ENCODE peak calls at places on chromosomes 4 and X, in nine cellular contexts. D is CD8-positive, alpha-beta T cell; C is HCT116; L is nephron progenitor cell; I is OCI-LY7; T is fibroblast of lung; K is cardiac fibroblast; J is breast epithelium; O is heart right ventricle. A is an unnamed sample.
A peak's percentile ranks its signal among the peaks of the same experiment; 100 is the strongest.

GRCh38 chrX:78092296-78092695 is 11.8 kb upstream of the PGK1 start:
- DNase-seq in D (peak; percentile 14), C (peak; percentile 54), L (peak; percentile 12), I (peak; percentile 7), T (peak; percentile 52), K (peak; percentile 69), J (no peak), O (no peak), A (no peak)

GRCh38 chrX:16119353-16120220 is 3.8 kb upstream of the GRPR start:
- DNase-seq in D (no peak), C (no peak), L (no peak), I (peak; percentile 86), T (no peak), K (no peak), J (no peak), O (no peak), A (no peak)

GRCh38 chrX:16002185-16002584 is 121.2 kb upstream of the GRPR start:
- DNase-seq in D (no peak), C (no peak), L (no peak), I (no peak), T (peak; percentile 20), K (peak; percentile 11), J (no peak), O (no peak), A (no peak)

GRCh38 chrX:33041141-33041540 is 170.2 kb downstream of the DMD start:
- DNase-seq in D (no peak), C (no peak), L (no peak), I (no peak), T (no peak), K (no peak), J (no peak), O (no peak), A (no peak)

GRCh38 chrX:135632353-135632752 is 81.1 kb upstream of the CT45A1 start:
- DNase-seq in D (no peak), C (no peak), L (no peak), I (peak; percentile 2), T (no peak), K (peak; percentile 5), J (no peak), O (no peak), A (no peak)

GRCh38 chr4:183014361-183015084 is 84.5 kb upstream of the WWC2 start:
- DNase-seq in D (no peak), C (no peak), L (no peak), I (no peak), T (no peak), K (peak; percentile 19), J (no peak), O (peak; percentile 13), A (no peak)

GRCh38 chr4:83850435-83850834 is 314.5 kb downstream of the GPAT3 start:
- DNase-seq in D (no peak), C (no peak), L (no peak), I (no peak), T (peak; percentile 83), K (no peak), J (no peak), O (no peak), A (no peak)

GRCh38 chrX:39222361-39223113 is 421.3 kb downstream of the MID1IP1 start:
- DNase-seq in D (no peak), C (no peak), L (no peak), I (no peak), T (no peak), K (no peak), J (no peak), O (no peak), A (no peak)

GRCh38 chr4:159946983-159947645 is 844.2 kb downstream of the RAPGEF2 start:
- DNase-seq in D (no peak), C (peak; percentile 70), L (no peak), I (peak; percentile 52), T (peak; percentile 62), K (peak; percentile 73), J (no peak), O (no peak), A (no peak)

GRCh38 chr4:141016117-141016798 is 117.0 kb downstream of the RNF150 start:
- DNase-seq in D (no peak), C (no peak), L (no peak), I (no peak), T (no peak), K (no peak), J (no peak), O (no peak), A (no peak)

GRCh38 chr4:78936989-78937388 is 2.2 kb downstream of the PAQR3 start:
- DNase-seq in D (no peak), C (no peak), L (no peak), I (no peak), T (no peak), K (no peak), J (no peak), O (no peak), A (no peak)

GRCh38 chrX:123590842-123591491 is 141.9 kb downstream of the THOC2 start:
- DNase-seq in D (no peak), C (no peak), L (no peak), I (no peak), T (peak; percentile 59), K (peak; percentile 25), J (no peak), O (no peak), A (no peak)

GRCh38 chr4:74283614-74284013 is 24.7 kb upstream of the EPGN start:
- DNase-seq in D (no peak), C (peak; percentile 61), L (no peak), I (no peak), T (peak; percentile 87), K (peak; percentile 42), J (no peak), O (no peak), A (peak; percentile 22)

GRCh38 chr4:126734465-126734864 is 898.3 kb upstream of the INTU start:
- DNase-seq in D (no peak), C (no peak), L (no peak), I (no peak), T (no peak), K (no peak), J (no peak), O (no peak), A (no peak)

GRCh38 chrX:153400146-153401132 is 711 bp downstream of the PNMA6E start:
- DNase-seq in D (peak; percentile 58), C (peak; percentile 35), L (peak; percentile 62), I (peak; percentile 63), T (no peak), K (no peak), J (no peak), O (peak; percentile 53), A (no peak)

GRCh38 chr4:154041595-154042086 is 252.8 kb upstream of the SFRP2 start:
- DNase-seq in D (no peak), C (no peak), L (no peak), I (no peak), T (no peak), K (no peak), J (no peak), O (no peak), A (no peak)

GRCh38 chr4:70721747-70722146 is at the start of gene RUFY3:
- DNase-seq in D (no peak), C (no peak), L (no peak), I (no peak), T (peak; percentile 97), K (peak; percentile 96), J (no peak), O (no peak), A (peak; percentile 88)

DNA sequence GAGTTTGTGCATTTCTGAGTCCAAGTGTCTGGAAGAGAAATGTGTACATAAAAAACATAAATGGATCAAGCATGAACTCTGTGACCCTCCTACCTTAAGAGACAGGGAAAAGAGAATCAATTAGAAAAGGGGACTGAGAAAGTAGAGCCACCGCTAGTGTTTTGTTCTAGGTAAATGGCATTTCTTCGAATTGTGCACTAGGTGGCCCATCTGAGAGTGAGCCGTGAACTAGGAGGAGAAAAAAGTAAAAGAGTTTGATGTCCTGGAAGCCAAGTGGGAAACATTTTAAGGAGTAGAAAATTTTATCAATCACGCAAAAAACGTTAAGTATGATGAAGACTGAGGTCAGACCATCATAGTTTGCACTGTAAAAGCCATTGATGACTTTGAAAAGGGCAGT is 55.1 kb downstream of the NAF1 start:
- DNase-seq in D (no peak), C (no peak), L (no peak), I (no peak), T (peak; percentile 3), K (peak; percentile 24), J (no peak), O (no peak), A (no peak)
- TF ChIP-seq CTCF in D (no peak), C (peak; percentile 38), L (peak; percentile 31), I (peak; percentile 51), T (peak; percentile 27), K (peak; percentile 31), J (no peak), O (no peak), A (no peak)

GRCh38 chr4:21948347-21949072 is at the start of gene KCNIP4:
- DNase-seq in D (peak; percentile 4), C (no peak), L (peak; percentile 77), I (no peak), T (peak; percentile 46), K (peak; percentile 6), J (no peak), O (no peak), A (no peak)
- TF ChIP-seq CTCF in D (no peak), C (no peak), L (no peak), I (no peak), T (no peak), K (no peak), J (no peak), O (no peak), A (no peak)

GRCh38 chr4:124230268-124230667 is 482.3 kb downstream of the ANKRD50 start:
- DNase-seq in D (no peak), C (no peak), L (no peak), I (no peak), T (no peak), K (no peak), J (no peak), O (no peak), A (no peak)

DNA sequence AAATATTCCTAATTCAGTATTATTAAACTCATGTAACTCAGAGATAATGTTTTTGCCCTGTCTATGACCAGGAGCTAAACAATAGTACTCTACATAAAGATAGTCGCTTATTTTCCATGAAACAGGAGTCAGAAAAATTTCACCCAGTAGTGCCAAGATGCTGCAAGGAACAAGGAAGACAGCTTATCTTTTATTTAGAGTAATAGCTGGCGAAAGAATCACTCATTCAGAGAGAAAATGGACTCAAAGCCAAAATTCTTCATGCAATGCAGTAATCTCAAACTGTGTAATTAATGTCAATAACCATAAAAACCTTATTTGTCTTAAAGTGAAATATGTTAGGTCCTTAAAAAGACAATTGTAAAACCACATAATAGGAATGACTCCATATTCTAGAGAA is 477.8 kb downstream of the ANKRD50 start:
- DNase-seq in D (no peak), C (no peak), L (no peak), I (no peak), T (peak; percentile 74), K (peak; percentile 70), J (no peak), O (no peak), A (no peak)
- TF ChIP-seq CTCF in D (no peak), C (no peak), L (no peak), I (no peak), T (no peak), K (no peak), J (no peak), O (no peak), A (no peak)

GRCh38 chrX:140053841-140054240 is 88.5 kb upstream of the CXorf66 start:
- DNase-seq in D (no peak), C (no peak), L (no peak), I (no peak), T (no peak), K (no peak), J (no peak), O (no peak), A (no peak)

DNA sequence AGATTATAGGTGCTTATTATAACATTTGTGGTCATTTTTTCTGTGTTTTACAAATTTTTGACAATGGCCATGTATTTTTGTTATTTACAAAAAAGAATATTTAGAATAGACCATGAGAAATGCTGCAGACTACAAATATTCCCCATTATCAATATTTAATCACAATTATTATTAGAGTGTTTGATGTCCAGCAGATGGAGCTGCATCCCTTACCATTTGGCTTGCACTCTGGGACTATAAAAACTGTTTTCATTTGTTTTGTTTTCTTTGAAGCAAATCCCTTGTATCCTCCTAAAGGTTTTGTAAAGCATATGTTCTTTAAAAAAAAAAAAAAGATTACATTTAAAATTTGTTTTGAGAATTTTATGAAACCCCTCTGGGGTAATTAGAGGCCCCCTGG is 85.6 kb upstream of the CXorf66 start:
- DNase-seq in D (no peak), C (no peak), L (no peak), I (no peak), T (peak; percentile 4), K (peak; percentile 2), J (no peak), O (no peak), A (no peak)
- TF ChIP-seq CTCF in D (no peak), C (no peak), L (peak; percentile 47), I (peak; percentile 49), T (peak; percentile 21), K (peak; percentile 20), J (no peak), O (peak; percentile 12), A (peak; percentile 20)